ENCODE peak calls at places on chromosomes 13 and 19, in seven cellular contexts. P is dorsolateral prefrontal cortex, C is T follicular helper cell, E is prostate gland, K is G401, Z is NCI-H2029 treated with DMSO at 0.1 percent for 48 hours, V is T-helper 2 cell. A is an unnamed sample.

GRCh38 chr13:35704331-35704730 is 227.8 kb upstream of the MAB21L1 start:
- DNase-seq in P (no peak), C (no peak), E (no peak), K (no peak), Z (no peak), V (no peak), A (no peak)

GRCh38 chr19:1189419-1189818 is 15.4 kb upstream of the SBNO2 start:
- DNase-seq in P (no peak), C (no peak), E (no peak), K (no peak), Z (no peak), V (no peak), A (no peak)

GRCh38 chr19:35048911-35049411 is 7.4 kb downstream of the HPN start:
- DNase-seq in P (peak; percentile 84), C (no peak), E (peak; percentile 62), K (peak; percentile 81), Z (peak; percentile 10), V (no peak), A (no peak)

GRCh38 chr13:79679334-79679733 is 198.4 kb downstream of the NDFIP2 start:
- DNase-seq in P (no peak), C (no peak), E (peak; percentile 51), K (peak; percentile 57), Z (no peak), V (no peak), A (no peak)

GRCh38 chr13:112726018-112726767 is 36.4 kb downstream of the ATP11A start:
- DNase-seq in P (no peak), C (no peak), E (no peak), K (no peak), Z (no peak), V (no peak), A (no peak)

GRCh38 chr19:8451885-8452284 is 7.1 kb downstream of the HNRNPM start:
- DNase-seq in P (no peak), C (no peak), E (no peak), K (no peak), Z (no peak), V (no peak), A (no peak)

GRCh38 chr19:677201-677600 is 1.0 kb downstream of the FSTL3 start:
- DNase-seq in P (no peak), C (no peak), E (no peak), K (no peak), Z (no peak), V (no peak), A (no peak)

GRCh38 chr13:94470126-94470525 is 9.4 kb downstream of the DCT start:
- DNase-seq in P (no peak), C (no peak), E (no peak), K (no peak), Z (no peak), V (no peak), A (no peak)

GRCh38 chr19:40614595-40615411 is 13.6 kb downstream of the LTBP4 start:
- DNase-seq in P (no peak), C (peak; percentile 78), E (peak; percentile 49), K (no peak), Z (peak; percentile 66), V (peak; percentile 58), A (peak; percentile 85)

GRCh38 chr13:41250993-41251392 is 12.4 kb downstream of the MTRF1 start:
- DNase-seq in P (no peak), C (no peak), E (no peak), K (no peak), Z (no peak), V (no peak), A (no peak)

GRCh38 chr19:15534957-15535864 is 26.9 kb downstream of the CYP4F22 start:
- DNase-seq in P (no peak), C (no peak), E (no peak), K (no peak), Z (no peak), V (no peak), A (no peak)

GRCh38 chr13:19950374-19950773 is 8.2 kb upstream of the ZMYM2 start:
- DNase-seq in P (no peak), C (no peak), E (no peak), K (no peak), Z (no peak), V (no peak), A (no peak)

GRCh38 chr19:16095071-16095571 is 16.6 kb upstream of the RAB8A start:
- DNase-seq in P (no peak), C (no peak), E (no peak), K (no peak), Z (no peak), V (no peak), A (no peak)

GRCh38 chr19:16654151-16654550 is 5.8 kb downstream of the SMIM7 start:
- DNase-seq in P (no peak), C (no peak), E (no peak), K (no peak), Z (no peak), V (no peak), A (no peak)

GRCh38 chr13:27619711-27620376 is 485 bp downstream of the LNX2 start:
- DNase-seq in P (no peak), C (peak; percentile 8), E (peak; percentile 30), K (peak; percentile 58), Z (no peak), V (peak; percentile 13), A (peak; percentile 19)

GRCh38 chr19:11387154-11388034 is 3.3 kb upstream of the EPOR start:
- DNase-seq in P (no peak), C (no peak), E (no peak), K (no peak), Z (no peak), V (no peak), A (no peak)

GRCh38 chr19:4896372-4896771 is 6.3 kb downstream of the ARRDC5 start:
- DNase-seq in P (no peak), C (no peak), E (no peak), K (no peak), Z (no peak), V (no peak), A (no peak)

GRCh38 chr19:1158885-1159448 is 15.1 kb downstream of the SBNO2 start:
- DNase-seq in P (no peak), C (no peak), E (no peak), K (no peak), Z (no peak), V (no peak), A (no peak)

GRCh38 chr13:33937373-33938087 is 119.6 kb downstream of the RFC3 start:
- DNase-seq in P (no peak), C (no peak), E (peak; percentile 13), K (no peak), Z (no peak), V (no peak), A (no peak)

GRCh38 chr19:53912653-53913052 is 3.6 kb downstream of the CACNG7 start:
- DNase-seq in P (no peak), C (no peak), E (no peak), K (no peak), Z (no peak), V (no peak), A (no peak)

GRCh38 chr13:25177636-25178035 is 5.5 kb upstream of the AMER2 start:
- DNase-seq in P (no peak), C (no peak), E (no peak), K (no peak), Z (no peak), V (no peak), A (no peak)

GRCh38 chr19:35629332-35629633 is 447 bp downstream of the RBM42 start:
- DNase-seq in P (no peak), C (no peak), E (no peak), K (no peak), Z (no peak), V (no peak), A (no peak)

GRCh38 chr13:75372517-75372916 is 109.5 kb downstream of the TBC1D4 start:
- DNase-seq in P (no peak), C (no peak), E (peak; percentile 17), K (peak; percentile 64), Z (peak; percentile 19), V (no peak), A (no peak)

GRCh38 chr19:3801412-3802096 is 15.4 kb upstream of the MATK start:
- DNase-seq in P (no peak), C (peak; percentile 26), E (peak; percentile 53), K (peak; percentile 79), Z (peak; percentile 5), V (no peak), A (peak; percentile 38)

GRCh38 chr19:11437955-11438354 is 2.5 kb downstream of the PRKCSH start:
- DNase-seq in P (no peak), C (no peak), E (no peak), K (no peak), Z (no peak), V (no peak), A (no peak)

GRCh38 chr13:36888645-36889044 is 31.4 kb downstream of the SMAD9 start:
- DNase-seq in P (no peak), C (no peak), E (no peak), K (no peak), Z (no peak), V (no peak), A (no peak)

GRCh38 chr13:59345316-59345715 is 818.4 kb downstream of the DIAPH3 start:
- DNase-seq in P (no peak), C (no peak), E (no peak), K (no peak), Z (no peak), V (no peak), A (no peak)

GRCh38 chr13:84481958-84482357 is 599.7 kb upstream of the SLITRK1 start:
- DNase-seq in P (no peak), C (no peak), E (no peak), K (no peak), Z (no peak), V (no peak), A (no peak)

GRCh38 chr19:47523473-47523872 is 8.6 kb upstream of the NAPA start:
- DNase-seq in P (no peak), C (no peak), E (no peak), K (no peak), Z (peak; percentile 10), V (no peak), A (no peak)

GRCh38 chr13:41562083-41562482 is 104.7 kb downstream of the RGCC start:
- DNase-seq in P (peak; percentile 94), C (no peak), E (no peak), K (no peak), Z (no peak), V (no peak), A (no peak)

A was measured in activated T-cell treated with anti-CD3 and anti-CD28 coated beads for 1 hour.